ENCODE peak calls at places on chromosomes 3 and 15, in eight cellular contexts. I is ovary; Z is OCI-LY7; W is ascending aorta; A is aorta; R is SJSA1; E is A549; U is CD4-positive, CD25-positive, alpha-beta regulatory T cell. V is an unnamed sample.
A peak's percentile ranks its signal among the peaks of the same experiment; 100 is the strongest.

GRCh38 chr3:51949121-51949520 is 6.1 kb upstream of the GPR62 start:
- DNase-seq in I (peak; percentile 10), Z (no peak), W (no peak), A (peak; percentile 39), R (no peak), E (no peak), U (no peak), V (no peak)

GRCh38 chr15:61910839-61911369 is 149.3 kb downstream of the VPS13C start:
- DNase-seq in I (no peak), Z (no peak), W (no peak), A (no peak), R (no peak), E (no peak), U (no peak), V (no peak)

GRCh38 chr3:128348805-128349531 is 117.7 kb downstream of the DNAJB8 start:
- DNase-seq in I (no peak), Z (peak; percentile 54), W (no peak), A (no peak), R (no peak), E (no peak), U (no peak), V (no peak)

GRCh38 chr3:40366203-40367162 is 20.5 kb upstream of the ENTPD3 start:
- DNase-seq in I (no peak), Z (no peak), W (no peak), A (no peak), R (no peak), E (no peak), U (no peak), V (no peak)

GRCh38 chr15:67883228-67883773 is 43.5 kb upstream of the RNU6-1 start:
- DNase-seq in I (no peak), Z (no peak), W (no peak), A (no peak), R (no peak), E (no peak), U (no peak), V (no peak)

GRCh38 chr15:38941399-38941953 is 376.9 kb upstream of the RASGRP1 start:
- DNase-seq in I (no peak), Z (no peak), W (no peak), A (no peak), R (no peak), E (no peak), U (no peak), V (no peak)

GRCh38 chr3:153633407-153633806 is 471.4 kb downstream of the RAP2B start:
- DNase-seq in I (no peak), Z (no peak), W (no peak), A (no peak), R (no peak), E (no peak), U (no peak), V (no peak)

GRCh38 chr3:9730747-9731205 is 759 bp upstream of the BRPF1 start:
- DNase-seq in I (no peak), Z (no peak), W (no peak), A (no peak), R (peak; percentile 79), E (peak; percentile 84), U (no peak), V (no peak)

GRCh38 chr3:126934149-126934548 is 48.8 kb upstream of the PLXNA1 start:
- DNase-seq in I (no peak), Z (no peak), W (no peak), A (no peak), R (no peak), E (no peak), U (no peak), V (no peak)

GRCh38 chr3:137343283-137343682 is 385.5 kb downstream of the IL20RB start:
- DNase-seq in I (no peak), Z (no peak), W (no peak), A (no peak), R (no peak), E (no peak), U (no peak), V (no peak)

GRCh38 chr3:39260957-39261356 is 18.9 kb downstream of the CX3CR1 start:
- DNase-seq in I (peak; percentile 61), Z (peak; percentile 65), W (peak; percentile 75), A (peak; percentile 94), R (peak; percentile 59), E (peak; percentile 75), U (peak; percentile 7), V (peak; percentile 92)

GRCh38 chr15:39756806-39757522 is 25.7 kb downstream of the FSIP1 start:
- DNase-seq in I (no peak), Z (peak; percentile 69), W (no peak), A (no peak), R (peak; percentile 44), E (no peak), U (peak; percentile 16), V (no peak)

GRCh38 chr15:48566669-48567068 is 78.8 kb downstream of the FBN1 start:
- DNase-seq in I (no peak), Z (no peak), W (no peak), A (no peak), R (peak; percentile 50), E (no peak), U (no peak), V (no peak)

GRCh38 chr3:130242850-130243569 is 102.5 kb upstream of the COL6A5 start:
- DNase-seq in I (no peak), Z (peak; percentile 24), W (no peak), A (no peak), R (no peak), E (no peak), U (no peak), V (no peak)

GRCh38 chr3:123423806-123424205 is 25.1 kb downstream of the ADCY5 start:
- DNase-seq in I (no peak), Z (no peak), W (no peak), A (peak; percentile 33), R (no peak), E (no peak), U (no peak), V (no peak)

GRCh38 chr3:31932990-31933389 is 48.1 kb downstream of the OSBPL10 start:
- DNase-seq in I (no peak), Z (peak; percentile 46), W (no peak), A (no peak), R (no peak), E (no peak), U (no peak), V (no peak)

GRCh38 chr3:71547254-71548198 is 36.0 kb downstream of the FOXP1 start:
- DNase-seq in I (no peak), Z (no peak), W (no peak), A (no peak), R (no peak), E (no peak), U (no peak), V (no peak)

GRCh38 chr15:38128389-38128788 is 124.2 kb upstream of the SPRED1 start:
- DNase-seq in I (no peak), Z (no peak), W (no peak), A (no peak), R (no peak), E (no peak), U (no peak), V (peak; percentile 17)

GRCh38 chr3:179308006-179308405 is 14.8 kb upstream of the ZNF639 start:
- DNase-seq in I (no peak), Z (no peak), W (no peak), A (no peak), R (no peak), E (no peak), U (no peak), V (no peak)

GRCh38 chr3:4943553-4943952 is 35.7 kb upstream of the BHLHE40 start:
- DNase-seq in I (no peak), Z (no peak), W (no peak), A (no peak), R (no peak), E (peak; percentile 45), U (no peak), V (no peak)

GRCh38 chr3:130838898-130839572 is 54.8 kb upstream of the ATP2C1 start:
- DNase-seq in I (no peak), Z (no peak), W (no peak), A (no peak), R (no peak), E (no peak), U (no peak), V (no peak)

GRCh38 chr3:143753456-143753855 is 94.8 kb downstream of the SLC9A9 start:
- DNase-seq in I (no peak), Z (no peak), W (no peak), A (no peak), R (no peak), E (no peak), U (no peak), V (no peak)

DNA sequence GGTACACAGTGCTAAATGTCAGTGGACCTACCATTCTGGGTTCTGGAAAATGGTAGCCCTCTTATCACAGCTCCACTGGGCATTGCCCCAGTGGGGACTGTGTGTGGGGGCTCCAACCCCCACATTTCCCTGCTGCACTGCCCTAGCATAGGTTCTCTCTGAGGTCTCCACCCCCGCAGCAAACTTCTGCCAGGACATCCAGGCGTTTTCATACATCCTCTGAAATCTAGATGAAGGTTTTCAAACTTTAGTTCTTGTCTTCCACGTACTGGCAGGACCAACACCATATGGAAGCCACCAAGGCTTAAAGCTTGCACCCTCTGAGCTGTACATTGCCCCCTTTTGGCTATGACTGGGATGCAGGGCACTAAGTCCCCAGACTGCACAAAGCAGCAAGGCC is 788.2 kb upstream of the ALCAM start:
- DNase-seq in I (no peak), Z (peak; percentile 31), W (no peak), A (no peak), R (no peak), E (no peak), U (no peak), V (no peak)
- H3K4me3 ChIP-seq in I (no peak overlapping the region), Z (no peak overlapping the region), W (no peak overlapping the region), A (no peak overlapping the region), R (no peak overlapping the region), E (no peak overlapping the region), U (no peak overlapping the region), V (no peak overlapping the region)

DNA sequence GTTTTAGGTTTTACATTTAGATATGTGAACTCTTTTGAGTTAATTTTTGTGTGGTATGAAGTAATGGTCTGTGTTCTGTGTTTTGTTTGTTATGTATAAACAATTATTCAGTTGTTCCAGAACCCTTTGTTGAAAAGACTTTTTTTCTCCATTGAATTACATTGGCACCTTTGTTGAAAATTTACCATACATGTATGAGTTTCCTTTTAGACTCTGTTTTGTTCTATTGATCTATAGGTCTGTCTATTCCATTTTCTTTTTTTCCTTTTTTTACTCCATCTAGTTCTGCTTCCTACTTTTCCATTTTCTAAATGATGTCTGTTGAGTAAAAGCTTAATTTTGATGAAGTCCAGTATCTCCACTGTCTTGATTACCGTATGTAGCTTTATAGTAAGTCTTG is 31.4 kb downstream of the ARIH2 start:
- DNase-seq in I (no peak), Z (no peak), W (no peak), A (no peak), R (no peak), E (no peak), U (no peak), V (no peak)
- H3K27ac ChIP-seq in I (no peak overlapping the region), Z (no peak overlapping the region), W (peak overlapping the region; percentile 75), A (no peak overlapping the region), R (no peak overlapping the region), E (no peak overlapping the region), U (no peak overlapping the region), V (peak overlapping the region; percentile 63)

GRCh38 chr15:66761723-66762595 is 59.9 kb downstream of the SMAD6 start:
- DNase-seq in I (peak; percentile 57), Z (no peak), W (no peak), A (peak; percentile 53), R (peak; percentile 89), E (no peak), U (no peak), V (no peak)
- H3K4me1 ChIP-seq in I (peaks cover 37% of the 10 kb centered on the region), Z (no peaks in the 10 kb centered on the region), W (peaks cover 83% of the 10 kb centered on the region), A (peaks cover 7% of the 10 kb centered on the region), R (peaks cover 96% of the 10 kb centered on the region), E (peaks cover 97% of the 10 kb centered on the region), U (no peaks in the 10 kb centered on the region), V (peaks cover 13% of the 10 kb centered on the region)

GRCh38 chr3:192917508-192918274 is at the start of gene MB21D2:
- DNase-seq in I (peak; percentile 86), Z (no peak), W (no peak), A (peak; percentile 88), R (peak; percentile 85), E (peak; percentile 66), U (peak; percentile 43), V (peak; percentile 85)
- H3K4me3 ChIP-seq in I (peak within 1 kb of the TSS; percentile 84), Z (no peak within 1 kb of the TSS), W (peak within 1 kb of the TSS; percentile 84), A (peak within 1 kb of the TSS; percentile 55), R (peak within 1 kb of the TSS; percentile 78), E (peak within 1 kb of the TSS; percentile 85), U (peak within 1 kb of the TSS; percentile 92), V (peak within 1 kb of the TSS; percentile 79)